ENCODE peak calls at places on chromosome X, in ten cellular contexts. One of them, this sample, is unnamed.

GRCh38 chrX:68826113-68826980 is 2.5 kb upstream of the EFNB1 start:
- DNase-seq in spleen: no peak
- DNase-seq in stomach: no peak
- DNase-seq in upper lobe of left lung: no peak
- DNase-seq in prostate gland: no peak
- DNase-seq in HepG2: peak; percentile 29
- DNase-seq in HCT116: no peak
- DNase-seq in suprapubic skin: no peak
- DNase-seq in GM23338: no peak
- DNase-seq in K562: no peak
- DNase-seq in this sample: peak; percentile 37

GRCh38 chrX:13029341-13029740 is 15.1 kb downstream of the FAM9C start:
- DNase-seq in suprapubic skin: no peak
- DNase-seq in GM23338: no peak
- DNase-seq in HepG2: no peak
- DNase-seq in K562: no peak
- DNase-seq in prostate gland: peak; percentile 8
- DNase-seq in spleen: no peak
- DNase-seq in upper lobe of left lung: no peak
- DNase-seq in HCT116: no peak
- DNase-seq in stomach: peak; percentile 71
- DNase-seq in this sample: no peak

GRCh38 chrX:131987252-131987651 is 35.9 kb upstream of the STK26 start:
- DNase-seq in suprapubic skin: no peak
- DNase-seq in prostate gland: no peak
- DNase-seq in stomach: no peak
- DNase-seq in GM23338: no peak
- DNase-seq in K562: no peak
- DNase-seq in HepG2: no peak
- DNase-seq in spleen: no peak
- DNase-seq in HCT116: no peak
- DNase-seq in upper lobe of left lung: no peak
- DNase-seq in this sample: no peak

GRCh38 chrX:142089193-142089592 is 115.9 kb downstream of the MAGEC2 start:
- DNase-seq in spleen: no peak
- DNase-seq in upper lobe of left lung: no peak
- DNase-seq in HepG2: no peak
- DNase-seq in K562: peak; percentile 1
- DNase-seq in HCT116: no peak
- DNase-seq in suprapubic skin: no peak
- DNase-seq in GM23338: peak; percentile 17
- DNase-seq in prostate gland: no peak
- DNase-seq in stomach: no peak
- DNase-seq in this sample: no peak

GRCh38 chrX:17474892-17475291 is 99.9 kb downstream of the NHS start:
- DNase-seq in HCT116: no peak
- DNase-seq in prostate gland: no peak
- DNase-seq in K562: no peak
- DNase-seq in suprapubic skin: no peak
- DNase-seq in spleen: no peak
- DNase-seq in HepG2: no peak
- DNase-seq in GM23338: no peak
- DNase-seq in upper lobe of left lung: no peak
- DNase-seq in stomach: no peak
- DNase-seq in this sample: no peak

GRCh38 chrX:134443461-134443860 is 16.5 kb upstream of the HPRT1 start:
- DNase-seq in K562: no peak
- DNase-seq in HCT116: no peak
- DNase-seq in spleen: no peak
- DNase-seq in suprapubic skin: no peak
- DNase-seq in HepG2: no peak
- DNase-seq in stomach: no peak
- DNase-seq in prostate gland: no peak
- DNase-seq in GM23338: no peak
- DNase-seq in upper lobe of left lung: no peak
- DNase-seq in this sample: no peak

GRCh38 chrX:138858438-138858837 is 146.9 kb upstream of the FGF13 start:
- DNase-seq in prostate gland: no peak
- DNase-seq in HCT116: no peak
- DNase-seq in upper lobe of left lung: no peak
- DNase-seq in K562: peak; percentile 52
- DNase-seq in spleen: no peak
- DNase-seq in suprapubic skin: no peak
- DNase-seq in HepG2: no peak
- DNase-seq in GM23338: no peak
- DNase-seq in stomach: no peak
- DNase-seq in this sample: no peak

GRCh38 chrX:97740044-97740443 is 856.3 kb downstream of the RPA4 start:
- DNase-seq in upper lobe of left lung: no peak
- DNase-seq in GM23338: no peak
- DNase-seq in spleen: no peak
- DNase-seq in K562: no peak
- DNase-seq in stomach: no peak
- DNase-seq in prostate gland: no peak
- DNase-seq in suprapubic skin: no peak
- DNase-seq in HCT116: no peak
- DNase-seq in HepG2: no peak
- DNase-seq in this sample: no peak

GRCh38 chrX:76029385-76029784 is 143.5 kb upstream of the PBDC1 start:
- DNase-seq in spleen: no peak
- DNase-seq in GM23338: no peak
- DNase-seq in HepG2: no peak
- DNase-seq in prostate gland: no peak
- DNase-seq in HCT116: no peak
- DNase-seq in suprapubic skin: no peak
- DNase-seq in K562: peak; percentile 31
- DNase-seq in upper lobe of left lung: peak; percentile 43
- DNase-seq in stomach: no peak
- DNase-seq in this sample: no peak

GRCh38 chrX:40006025-40007017 is 91.4 kb downstream of the BCOR start:
- DNase-seq in HCT116: no peak
- DNase-seq in K562: no peak
- DNase-seq in spleen: peak; percentile 79
- DNase-seq in suprapubic skin: peak; percentile 61
- DNase-seq in GM23338: peak; percentile 71
- DNase-seq in upper lobe of left lung: peak; percentile 89
- DNase-seq in prostate gland: no peak
- DNase-seq in stomach: peak; percentile 71
- DNase-seq in HepG2: no peak
- DNase-seq in this sample: no peak

GRCh38 chrX:141879616-141880015 is 24.1 kb upstream of the MAGEC1 start:
- DNase-seq in K562: no peak
- DNase-seq in GM23338: peak; percentile 6
- DNase-seq in spleen: no peak
- DNase-seq in HCT116: no peak
- DNase-seq in stomach: no peak
- DNase-seq in prostate gland: no peak
- DNase-seq in HepG2: no peak
- DNase-seq in upper lobe of left lung: no peak
- DNase-seq in suprapubic skin: no peak
- DNase-seq in this sample: no peak

GRCh38 chrX:19748898-19749680 is 138.3 kb downstream of the SH3KBP1 start:
- DNase-seq in upper lobe of left lung: no peak
- DNase-seq in spleen: no peak
- DNase-seq in GM23338: no peak
- DNase-seq in HCT116: no peak
- DNase-seq in K562: no peak
- DNase-seq in suprapubic skin: no peak
- DNase-seq in stomach: no peak
- DNase-seq in prostate gland: no peak
- DNase-seq in HepG2: no peak
- DNase-seq in this sample: no peak

GRCh38 chrX:147565239-147565638 is 346.5 kb upstream of the FMR1 start:
- DNase-seq in stomach: no peak
- DNase-seq in GM23338: no peak
- DNase-seq in spleen: no peak
- DNase-seq in suprapubic skin: no peak
- DNase-seq in upper lobe of left lung: no peak
- DNase-seq in HepG2: no peak
- DNase-seq in K562: no peak
- DNase-seq in prostate gland: no peak
- DNase-seq in HCT116: no peak
- DNase-seq in this sample: no peak

GRCh38 chrX:41036668-41037326 is 48.4 kb upstream of the USP9X start:
- DNase-seq in suprapubic skin: no peak
- DNase-seq in upper lobe of left lung: no peak
- DNase-seq in spleen: no peak
- DNase-seq in HepG2: no peak
- DNase-seq in K562: no peak
- DNase-seq in prostate gland: no peak
- DNase-seq in HCT116: no peak
- DNase-seq in stomach: no peak
- DNase-seq in GM23338: no peak
- DNase-seq in this sample: no peak

GRCh38 chrX:32987139-32987538 is 224.2 kb downstream of the DMD start:
- DNase-seq in upper lobe of left lung: no peak
- DNase-seq in prostate gland: no peak
- DNase-seq in stomach: no peak
- DNase-seq in spleen: no peak
- DNase-seq in suprapubic skin: no peak
- DNase-seq in GM23338: peak; percentile 73
- DNase-seq in K562: no peak
- DNase-seq in HCT116: no peak
- DNase-seq in HepG2: no peak
- DNase-seq in this sample: no peak

GRCh38 chrX:15570145-15570544 is 30.6 kb downstream of the ACE2 start:
- DNase-seq in upper lobe of left lung: no peak
- DNase-seq in spleen: no peak
- DNase-seq in HCT116: no peak
- DNase-seq in K562: no peak
- DNase-seq in HepG2: no peak
- DNase-seq in prostate gland: no peak
- DNase-seq in suprapubic skin: no peak
- DNase-seq in GM23338: no peak
- DNase-seq in stomach: no peak
- DNase-seq in this sample: no peak

GRCh38 chrX:101485212-101486064 is at the start of gene ARMCX4:
- DNase-seq in GM23338: peak; percentile 76
- DNase-seq in K562: no peak
- DNase-seq in spleen: no peak
- DNase-seq in upper lobe of left lung: peak; percentile 91
- DNase-seq in suprapubic skin: no peak
- DNase-seq in HepG2: no peak
- DNase-seq in HCT116: no peak
- DNase-seq in stomach: peak; percentile 58
- DNase-seq in prostate gland: peak; percentile 42
- DNase-seq in this sample: no peak

GRCh38 chrX:72180539-72180938 is 1.0 kb upstream of the PIN4 start:
- DNase-seq in K562: no peak
- DNase-seq in upper lobe of left lung: no peak
- DNase-seq in prostate gland: no peak
- DNase-seq in spleen: no peak
- DNase-seq in HepG2: no peak
- DNase-seq in suprapubic skin: no peak
- DNase-seq in HCT116: no peak
- DNase-seq in stomach: no peak
- DNase-seq in GM23338: no peak
- DNase-seq in this sample: no peak

GRCh38 chrX:45454235-45454634 is 253.6 kb upstream of the DIPK2B start:
- DNase-seq in GM23338: no peak
- DNase-seq in K562: no peak
- DNase-seq in upper lobe of left lung: no peak
- DNase-seq in HepG2: no peak
- DNase-seq in suprapubic skin: no peak
- DNase-seq in spleen: no peak
- DNase-seq in HCT116: no peak
- DNase-seq in prostate gland: no peak
- DNase-seq in stomach: no peak
- DNase-seq in this sample: no peak

GRCh38 chrX:125398959-125399440 is 79.3 kb downstream of the TEX13C start:
- DNase-seq in GM23338: no peak
- DNase-seq in K562: peak; percentile 83
- DNase-seq in HCT116: no peak
- DNase-seq in upper lobe of left lung: no peak
- DNase-seq in stomach: no peak
- DNase-seq in suprapubic skin: no peak
- DNase-seq in prostate gland: no peak
- DNase-seq in HepG2: no peak
- DNase-seq in spleen: no peak
- DNase-seq in this sample: no peak
- H3K27me3 ChIP-seq in GM23338: no peaks in the 10 kb centered on the region
- H3K27me3 ChIP-seq in K562: no peaks in the 10 kb centered on the region
- H3K27me3 ChIP-seq in HCT116: no peaks in the 10 kb centered on the region
- H3K27me3 ChIP-seq in upper lobe of left lung: no peaks in the 10 kb centered on the region
- H3K27me3 ChIP-seq in stomach: no peaks in the 10 kb centered on the region
- H3K27me3 ChIP-seq in suprapubic skin: no peaks in the 10 kb centered on the region
- H3K27me3 ChIP-seq in prostate gland: no peaks in the 10 kb centered on the region
- H3K27me3 ChIP-seq in HepG2: no peaks in the 10 kb centered on the region
- H3K27me3 ChIP-seq in spleen: no peaks in the 10 kb centered on the region
- H3K27me3 ChIP-seq in this sample: no peaks in the 10 kb centered on the region

GRCh38 chrX:153969125-153969903 is 2.3 kb downstream of the HCFC1 start:
- DNase-seq in spleen: peak; percentile 82
- DNase-seq in stomach: no peak
- DNase-seq in K562: no peak
- DNase-seq in GM23338: no peak
- DNase-seq in HepG2: no peak
- DNase-seq in upper lobe of left lung: no peak
- DNase-seq in HCT116: no peak
- DNase-seq in prostate gland: no peak
- DNase-seq in suprapubic skin: peak; percentile 65
- DNase-seq in this sample: no peak
- H3K27ac ChIP-seq in spleen: peak overlapping the region; percentile 99
- H3K27ac ChIP-seq in stomach: peak overlapping the region; percentile 99
- H3K27ac ChIP-seq in K562: peak overlapping the region; percentile 74
- H3K27ac ChIP-seq in GM23338: no peak overlapping the region
- H3K27ac ChIP-seq in HepG2: no peak overlapping the region
- H3K27ac ChIP-seq in upper lobe of left lung: peak overlapping the region; percentile 100
- H3K27ac ChIP-seq in HCT116: peak overlapping the region; percentile 33
- H3K27ac ChIP-seq in prostate gland: peak overlapping the region; percentile 98
- H3K27ac ChIP-seq in suprapubic skin: peak overlapping the region; percentile 98
- H3K27ac ChIP-seq in this sample: peak overlapping the region; percentile 95

GRCh38 chrX:153693216-153694086 is 5.7 kb downstream of the SLC6A8 start:
- DNase-seq in spleen: no peak
- DNase-seq in stomach: no peak
- DNase-seq in GM23338: no peak
- DNase-seq in upper lobe of left lung: peak; percentile 48
- DNase-seq in suprapubic skin: no peak
- DNase-seq in K562: no peak
- DNase-seq in HepG2: no peak
- DNase-seq in HCT116: no peak
- DNase-seq in prostate gland: no peak
- DNase-seq in this sample: no peak
- TF ChIP-seq POLR2AphosphoS5 in spleen: peak; percentile 21
- TF ChIP-seq POLR2AphosphoS5 in stomach: no peak
- TF ChIP-seq POLR2AphosphoS5 in GM23338: no peak
- TF ChIP-seq POLR2AphosphoS5 in upper lobe of left lung: no peak
- TF ChIP-seq POLR2AphosphoS5 in suprapubic skin: no peak
- TF ChIP-seq POLR2AphosphoS5 in K562: no peak
- TF ChIP-seq POLR2AphosphoS5 in HepG2: no peak
- TF ChIP-seq POLR2AphosphoS5 in HCT116: no peak
- TF ChIP-seq POLR2AphosphoS5 in prostate gland: no peak
- TF ChIP-seq POLR2AphosphoS5 in this sample: no peak

DNA sequence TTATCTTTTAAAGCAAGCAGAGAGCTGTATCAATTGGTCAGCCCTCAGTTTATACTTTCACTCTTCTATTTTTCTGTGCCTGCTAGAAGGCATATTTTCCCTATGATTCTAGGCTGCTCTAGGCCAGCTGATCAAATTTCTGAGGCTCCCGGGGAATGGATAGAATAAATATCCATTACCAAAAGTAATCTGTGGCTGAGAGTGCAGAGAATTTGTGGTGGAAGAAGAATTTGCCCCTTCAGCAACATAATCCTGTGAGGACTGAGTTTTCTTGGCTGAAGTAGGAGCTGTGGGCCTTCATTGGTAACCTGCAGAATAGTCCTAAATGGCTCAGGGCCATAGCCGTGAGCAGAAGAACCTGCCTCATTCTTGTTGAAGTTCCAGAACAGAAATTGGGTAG is 314.6 kb upstream of the CASK start:
- DNase-seq in HepG2: no peak
- DNase-seq in suprapubic skin: no peak
- DNase-seq in stomach: no peak
- DNase-seq in HCT116: no peak
- DNase-seq in K562: no peak
- DNase-seq in spleen: no peak
- DNase-seq in GM23338: no peak
- DNase-seq in upper lobe of left lung: no peak
- DNase-seq in prostate gland: no peak
- DNase-seq in this sample: no peak
- H3K27me3 ChIP-seq in HepG2: no peaks in the 10 kb centered on the region
- H3K27me3 ChIP-seq in suprapubic skin: no peaks in the 10 kb centered on the region
- H3K27me3 ChIP-seq in stomach: no peaks in the 10 kb centered on the region
- H3K27me3 ChIP-seq in HCT116: no peaks in the 10 kb centered on the region
- H3K27me3 ChIP-seq in K562: no peaks in the 10 kb centered on the region
- H3K27me3 ChIP-seq in spleen: no peaks in the 10 kb centered on the region
- H3K27me3 ChIP-seq in GM23338: no peaks in the 10 kb centered on the region
- H3K27me3 ChIP-seq in upper lobe of left lung: no peaks in the 10 kb centered on the region
- H3K27me3 ChIP-seq in prostate gland: no peaks in the 10 kb centered on the region
- H3K27me3 ChIP-seq in this sample: no peaks in the 10 kb centered on the region